ENCODE peak calls at places on chromosomes 12 and 14, in nine cellular contexts. T is lower lobe of right lung, P is neural progenitor cell, A is fibroblast of lung, Q is spleen, C is prostate gland, Z is upper lobe of left lung, G is esophagus muscularis mucosa, N is astrocyte. B is an unnamed sample. For H3K4me1, the result is how much of the 10 kb centered on the place peaks cover.

GRCh38 chr12:59452259-59452658 is 143.6 kb upstream of the SLC16A7 start:
- DNase-seq in T (no peak), P (no peak), A (peak), Q (no peak), C (no peak), Z (no peak), G (no peak), N (peak), B (no peak)

GRCh38 chr12:119673634-119674033 is 5.7 kb downstream of the PRKAB1 start:
- DNase-seq in T (no peak), P (no peak), A (no peak), Q (no peak), C (no peak), Z (no peak), G (no peak), N (no peak), B (no peak)

GRCh38 chr12:123114305-123115083 is 36.4 kb downstream of the PITPNM2 start:
- DNase-seq in T (no peak), P (no peak), A (no peak), Q (no peak), C (no peak), Z (no peak), G (no peak), N (no peak), B (peak)

GRCh38 chr14:104977681-104978647 is at the start of gene AHNAK2:
- DNase-seq in T (peak), P (peak), A (peak), Q (peak), C (peak), Z (peak), G (no peak), N (peak), B (peak)

GRCh38 chr12:131269551-131269950 is 315.8 kb downstream of the ADGRD1 start:
- DNase-seq in T (peak), P (no peak), A (no peak), Q (no peak), C (no peak), Z (no peak), G (no peak), N (no peak), B (no peak)

GRCh38 chr14:93997933-93998870 is 1.1 kb downstream of the CCDC197 start:
- DNase-seq in T (no peak), P (no peak), A (no peak), Q (no peak), C (no peak), Z (no peak), G (no peak), N (no peak), B (no peak)

GRCh38 chr12:115934046-115934445 is 343.4 kb downstream of the MED13L start:
- DNase-seq in T (no peak), P (no peak), A (no peak), Q (no peak), C (no peak), Z (no peak), G (no peak), N (no peak), B (peak)

GRCh38 chr14:77201696-77202095 is 20.1 kb downstream of the TMEM63C start:
- DNase-seq in T (no peak), P (no peak), A (no peak), Q (peak), C (no peak), Z (no peak), G (no peak), N (no peak), B (no peak)

GRCh38 chr14:31092160-31092708 is 66.1 kb upstream of the STRN3 start:
- DNase-seq in T (no peak), P (no peak), A (no peak), Q (no peak), C (no peak), Z (no peak), G (no peak), N (no peak), B (no peak)

GRCh38 chr14:83294941-83295340 is 1761.3 kb upstream of the SEL1L start:
- DNase-seq in T (no peak), P (no peak), A (peak), Q (no peak), C (no peak), Z (no peak), G (no peak), N (peak), B (no peak)

GRCh38 chr12:111245701-111246476 is 123.0 kb downstream of the PHETA1 start:
- DNase-seq in T (no peak), P (no peak), A (no peak), Q (no peak), C (no peak), Z (no peak), G (no peak), N (no peak), B (no peak)

GRCh38 chr12:118850244-118850825 is 131.0 kb upstream of the SRRM4 start:
- DNase-seq in T (peak), P (peak), A (no peak), Q (no peak), C (no peak), Z (no peak), G (no peak), N (no peak), B (peak)

GRCh38 chr12:88775742-88776151 is 195.5 kb upstream of the KITLG start:
- DNase-seq in T (no peak), P (no peak), A (no peak), Q (no peak), C (no peak), Z (no peak), G (no peak), N (no peak), B (no peak)

GRCh38 chr14:23066368-23066767 is 9.0 kb upstream of the CDH24 start:
- DNase-seq in T (no peak), P (no peak), A (no peak), Q (no peak), C (no peak), Z (no peak), G (no peak), N (no peak), B (peak)

GRCh38 chr14:58677996-58678395 is 40.2 kb downstream of the DACT1 start:
- DNase-seq in T (no peak), P (no peak), A (no peak), Q (no peak), C (no peak), Z (no peak), G (no peak), N (no peak), B (no peak)

GRCh38 chr14:24858052-24858451 is 191.9 kb downstream of the STXBP6 start:
- DNase-seq in T (no peak), P (peak), A (no peak), Q (no peak), C (no peak), Z (no peak), G (no peak), N (no peak), B (peak)

GRCh38 chr14:104979758-104980591 is 1.8 kb upstream of the AHNAK2 start:
- DNase-seq in T (peak), P (no peak), A (peak), Q (peak), C (peak), Z (peak), G (no peak), N (peak), B (peak)

GRCh38 chr12:14473707-14474287 is 93.9 kb downstream of the PLBD1 start:
- DNase-seq in T (no peak), P (peak), A (peak), Q (no peak), C (no peak), Z (no peak), G (no peak), N (peak), B (no peak)

GRCh38 chr14:68173227-68173972 is 353.8 kb downstream of the RAD51B start:
- DNase-seq in T (no peak), P (no peak), A (peak), Q (no peak), C (no peak), Z (no peak), G (no peak), N (peak), B (no peak)

GRCh38 chr14:105252552-105253328 is 4.4 kb downstream of the BTBD6 start:
- DNase-seq in T (no peak), P (no peak), A (no peak), Q (no peak), C (no peak), Z (peak), G (no peak), N (no peak), B (no peak)

GRCh38 chr14:78595797-78596196 is 425.6 kb downstream of the NRXN3 start:
- DNase-seq in T (no peak), P (peak), A (no peak), Q (no peak), C (no peak), Z (no peak), G (no peak), N (no peak), B (peak)

GRCh38 chr12:22018860-22019259 is 27.2 kb upstream of the CMAS start:
- DNase-seq in T (no peak), P (no peak), A (peak), Q (no peak), C (no peak), Z (no peak), G (no peak), N (no peak), B (no peak)

GRCh38 chr12:89529738-89530137 is 3.9 kb upstream of the POC1B start:
- DNase-seq in T (no peak), P (peak), A (peak), Q (no peak), C (no peak), Z (no peak), G (no peak), N (peak), B (no peak)

GRCh38 chr14:99274346-99275221 is 2.6 kb upstream of the BCL11B start:
- DNase-seq in T (no peak), P (peak), A (peak), Q (no peak), C (peak), Z (peak), G (no peak), N (peak), B (peak)

GRCh38 chr14:104888489-104889373 is 23.7 kb downstream of the CEP170B start:
- DNase-seq in T (no peak), P (no peak), A (no peak), Q (peak), C (no peak), Z (peak), G (no peak), N (no peak), B (peak)

GRCh38 chr14:74510955-74511354 is 17.4 kb downstream of the ISCA2 start:
- DNase-seq in T (peak), P (no peak), A (peak), Q (peak), C (no peak), Z (peak), G (no peak), N (peak), B (peak)

GRCh38 chr12:52831251-52831650 is 2.9 kb downstream of the KRT79 start:
- DNase-seq in T (no peak), P (no peak), A (no peak), Q (peak), C (no peak), Z (no peak), G (no peak), N (no peak), B (no peak)

GRCh38 chr14:91835197-91835919 is 32.0 kb downstream of the TC2N start:
- DNase-seq in T (no peak), P (no peak), A (no peak), Q (no peak), C (peak), Z (no peak), G (no peak), N (no peak), B (no peak)

GRCh38 chr12:96044017-96044985 is 8.9 kb upstream of the LTA4H start:
- DNase-seq in T (no peak), P (no peak), A (peak), Q (peak), C (no peak), Z (no peak), G (no peak), N (peak), B (no peak)

GRCh38 chr14:33897878-33898535 is 52.9 kb downstream of the EGLN3 start:
- DNase-seq in T (no peak), P (no peak), A (no peak), Q (no peak), C (no peak), Z (no peak), G (no peak), N (no peak), B (no peak)

GRCh38 chr14:38254565-38255407 is 1.1 kb downstream of the CLEC14A start:
- DNase-seq in T (no peak), P (peak), A (peak), Q (peak), C (no peak), Z (peak), G (no peak), N (no peak), B (no peak)

GRCh38 chr12:3545121-3545796 is 54.3 kb downstream of the PRMT8 start:
- DNase-seq in T (no peak), P (no peak), A (no peak), Q (no peak), C (no peak), Z (no peak), G (peak), N (no peak), B (no peak)

GRCh38 chr12:75881910-75882309 is 149.7 kb downstream of the PHLDA1 start:
- DNase-seq in T (no peak), P (no peak), A (peak), Q (no peak), C (no peak), Z (no peak), G (no peak), N (peak), B (no peak)
- H3K4me1 ChIP-seq in T (under half), P (under half), A (under half), Q (under half), C (under half), Z (under half), G (under half), N (under half), B (under half)

GRCh38 chr12:76311796-76312195 is 36.4 kb downstream of the BBS10 start:
- DNase-seq in T (no peak), P (no peak), A (no peak), Q (no peak), C (no peak), Z (no peak), G (no peak), N (peak), B (no peak)
- H3K27ac ChIP-seq in T (no peak), P (no peak), A (no peak), Q (no peak), C (no peak), Z (no peak), G (no peak), N (no peak), B (no peak)

GRCh38 chr12:64560395-64561301 is 49.6 kb upstream of the RASSF3 start:
- DNase-seq in T (no peak), P (peak), A (peak), Q (no peak), C (no peak), Z (no peak), G (no peak), N (peak), B (peak)

GRCh38 chr12:64551676-64552075 is 58.6 kb upstream of the RASSF3 start:
- DNase-seq in T (no peak), P (no peak), A (no peak), Q (no peak), C (no peak), Z (no peak), G (no peak), N (no peak), B (no peak)

GRCh38 chr12:64558754-64559153 is 51.5 kb upstream of the RASSF3 start:
- DNase-seq in T (no peak), P (no peak), A (no peak), Q (no peak), C (no peak), Z (no peak), G (no peak), N (no peak), B (no peak)

GRCh38 chr12:64561302-64561651 is 49.0 kb upstream of the RASSF3 start:
- DNase-seq in T (no peak), P (no peak), A (no peak), Q (no peak), C (no peak), Z (no peak), G (no peak), N (no peak), B (no peak)

GRCh38 chr12:64556231-64556630 is 54.1 kb upstream of the RASSF3 start:
- DNase-seq in T (no peak), P (no peak), A (no peak), Q (no peak), C (no peak), Z (no peak), G (no peak), N (no peak), B (no peak)
- TF ChIP-seq CTCF in T (no peak), P (no peak), A (no peak), Q (no peak), C (no peak), Z (no peak), G (no peak), N (no peak), B (peak)

GRCh38 chr12:106307176-106307575 is 4.6 kb downstream of the TCP11L2 start:
- DNase-seq in T (no peak), P (no peak), A (no peak), Q (no peak), C (no peak), Z (no peak), G (no peak), N (no peak), B (no peak)

GRCh38 chr12:106310687-106311086 is 8.2 kb downstream of the TCP11L2 start:
- DNase-seq in T (no peak), P (no peak), A (no peak), Q (no peak), C (no peak), Z (no peak), G (no peak), N (no peak), B (no peak)

GRCh38 chr12:106309671-106310313 is 7.3 kb downstream of the TCP11L2 start:
- DNase-seq in T (no peak), P (no peak), A (peak), Q (no peak), C (no peak), Z (no peak), G (no peak), N (peak), B (no peak)

GRCh38 chr12:106308611-106309010 is 6.1 kb downstream of the TCP11L2 start:
- DNase-seq in T (no peak), P (no peak), A (no peak), Q (no peak), C (no peak), Z (no peak), G (no peak), N (no peak), B (peak)

DNA sequence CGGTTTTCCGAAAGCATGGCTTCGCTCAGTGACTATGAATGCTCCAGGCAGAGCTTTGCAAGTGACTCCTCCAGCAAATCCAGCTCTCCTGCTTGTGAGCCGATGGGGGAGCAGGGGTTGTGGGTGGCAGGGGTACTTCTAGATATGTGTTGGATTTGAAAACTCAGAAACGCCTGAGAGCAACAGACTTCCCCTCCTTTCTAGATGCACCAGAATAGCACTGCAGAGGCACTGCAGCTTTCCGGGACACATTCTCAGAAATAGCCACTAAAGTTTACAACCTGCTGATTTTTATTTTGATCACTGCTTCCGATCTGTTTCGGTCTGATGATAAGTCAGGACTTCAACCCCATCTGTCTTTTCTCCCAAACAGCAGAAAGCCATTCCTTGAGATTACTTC is 8.6 kb downstream of the TCP11L2 start:
- DNase-seq in T (no peak), P (no peak), A (no peak), Q (no peak), C (no peak), Z (no peak), G (no peak), N (no peak), B (no peak)
- H3K4me1 ChIP-seq in T (half or more), P (under half), A (under half), Q (half or more), C (under half), Z (under half), G (half or more), N (under half), B (under half)

GRCh38 chr12:47811070-47811391 is 8.7 kb downstream of the HDAC7 start:
- DNase-seq in T (no peak), P (no peak), A (no peak), Q (no peak), C (no peak), Z (no peak), G (no peak), N (no peak), B (peak)

GRCh38 chr12:47807338-47807737 is 12.4 kb downstream of the HDAC7 start:
- DNase-seq in T (no peak), P (no peak), A (no peak), Q (no peak), C (no peak), Z (no peak), G (no peak), N (no peak), B (no peak)

GRCh38 chr12:47808049-47808448 is 11.7 kb downstream of the HDAC7 start:
- DNase-seq in T (peak), P (no peak), A (no peak), Q (peak), C (no peak), Z (peak), G (no peak), N (peak), B (no peak)

GRCh38 chr12:47811581-47812484 is 7.9 kb downstream of the HDAC7 start:
- DNase-seq in T (no peak), P (no peak), A (peak), Q (no peak), C (no peak), Z (peak), G (no peak), N (peak), B (no peak)

GRCh38 chr12:47808574-47809380 is 10.9 kb downstream of the HDAC7 start:
- DNase-seq in T (no peak), P (peak), A (no peak), Q (no peak), C (no peak), Z (no peak), G (no peak), N (no peak), B (peak)
- H3K27ac ChIP-seq in T (peak), P (no peak), A (peak), Q (peak), C (peak), Z (peak), G (peak), N (peak), B (peak)

GRCh38 chr12:13275366-13275765 is 78.8 kb downstream of the EMP1 start:
- DNase-seq in T (no peak), P (no peak), A (no peak), Q (no peak), C (no peak), Z (no peak), G (no peak), N (no peak), B (no peak)

GRCh38 chr12:13273850-13274249 is 77.3 kb downstream of the EMP1 start:
- DNase-seq in T (no peak), P (no peak), A (peak), Q (no peak), C (no peak), Z (no peak), G (no peak), N (no peak), B (no peak)

GRCh38 chr12:13277278-13277677 is 80.8 kb downstream of the EMP1 start:
- DNase-seq in T (no peak), P (no peak), A (no peak), Q (no peak), C (no peak), Z (no peak), G (no peak), N (no peak), B (peak)

GRCh38 chr12:13282861-13283260 is 86.3 kb downstream of the EMP1 start:
- DNase-seq in T (no peak), P (no peak), A (no peak), Q (no peak), C (no peak), Z (no peak), G (no peak), N (no peak), B (peak)

DNA sequence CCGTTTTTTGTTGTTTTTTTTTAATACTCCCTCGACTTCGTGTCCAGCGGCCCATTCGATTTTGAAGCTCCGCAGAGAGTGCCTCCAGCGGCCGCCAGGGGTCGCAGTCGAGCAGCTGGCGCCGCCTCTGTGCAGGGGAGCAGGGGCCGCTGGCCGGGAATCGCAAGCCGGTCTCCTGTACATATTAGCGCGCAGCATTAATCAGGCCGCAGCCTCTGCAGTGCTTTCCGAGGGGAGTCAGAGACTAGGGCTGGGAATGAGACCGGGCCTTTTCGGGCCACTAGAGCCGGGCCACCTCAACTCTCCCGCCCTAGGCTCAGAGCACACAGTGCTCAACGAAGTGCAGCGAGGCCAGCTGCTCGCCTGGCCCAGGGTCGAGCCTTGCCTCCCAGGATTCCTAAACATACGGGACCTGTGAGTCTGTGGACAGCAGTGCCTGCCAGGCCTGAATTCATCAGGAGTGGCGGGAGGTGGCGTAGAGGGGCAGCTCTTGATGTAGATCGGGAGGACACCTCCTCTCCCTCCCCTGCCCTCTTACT is 81.8 kb downstream of the EMP1 start:
- DNase-seq in T (peak), P (peak), A (peak), Q (peak), C (peak), Z (peak), G (no peak), N (peak), B (peak)
- TF ChIP-seq CTCF in T (peak), P (peak), A (peak), Q (peak), C (peak), Z (peak), G (no peak), N (peak), B (peak)

DNA sequence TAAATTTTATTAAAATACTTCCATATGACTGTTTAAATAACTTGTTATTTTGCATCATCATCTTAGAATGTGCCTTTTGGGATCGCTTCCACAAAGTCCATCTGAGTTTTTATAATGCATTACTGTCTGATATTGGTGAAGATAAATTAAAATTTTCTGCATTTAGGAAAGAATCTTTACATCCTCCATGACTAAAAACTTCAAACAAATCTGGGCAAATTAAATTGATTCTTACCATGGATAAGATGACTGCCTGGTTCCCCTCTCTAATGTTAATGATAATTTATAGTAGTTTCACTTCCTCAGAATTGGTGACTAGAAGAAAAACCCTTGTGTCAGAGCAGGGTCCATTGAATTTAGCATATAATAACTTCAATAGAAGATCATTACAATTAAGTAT is 94.7 kb upstream of the SLC38A4 start:
- DNase-seq in T (no peak), P (no peak), A (no peak), Q (no peak), C (no peak), Z (no peak), G (no peak), N (no peak), B (no peak)
- H3K4me1 ChIP-seq in T (under half), P (under half), A (under half), Q (under half), C (under half), Z (under half), G (under half), N (under half), B (under half)